ENCODE peak calls at places on chromosomes 16 and 17, in four cellular contexts. O is psoas muscle, V is IMR-90, P is MM.1S. L is an unnamed sample. For H3K27me3, the result is how much of the 10 kb centered on the place peaks cover.

GRCh38 chr17:79461041-79461440 is 149.8 kb downstream of the RBFOX3 start:
- DNase-seq in O (no peak), V (peak), P (no peak), L (no peak)

GRCh38 chr17:57406981-57407286 is 150.6 kb downstream of the MSI2 start:
- DNase-seq in V (no peak), P (no peak), O (no peak), L (no peak)

GRCh38 chr17:67615011-67615561 is 102.7 kb upstream of the NOL11 start:
- DNase-seq in O (no peak), V (no peak), P (no peak), L (no peak)

GRCh38 chr16:88334517-88335149 is 48.1 kb upstream of the ZNF469 start:
- DNase-seq in V (no peak), P (no peak), O (no peak), L (no peak)

GRCh38 chr17:17170346-17170976 is 35.7 kb downstream of the PLD6 start:
- DNase-seq in O (no peak), P (no peak), V (peak), L (no peak)

GRCh38 chr17:20948984-20949777 is 93.6 kb downstream of the USP22 start:
- DNase-seq in P (no peak), V (no peak), O (no peak), L (no peak)

GRCh38 chr16:82584553-82585152 is 42.1 kb upstream of the CDH13 start:
- DNase-seq in P (no peak), V (no peak), O (no peak), L (no peak)

GRCh38 chr16:54867302-54867832 is 63.3 kb upstream of the IRX5 start:
- DNase-seq in P (no peak), V (no peak), O (no peak), L (no peak)

GRCh38 chr16:27408012-27408601 is 6.1 kb downstream of the IL21R start:
- DNase-seq in P (no peak), V (peak), O (no peak), L (no peak)

GRCh38 chr17:13074026-13074425 is 56.2 kb upstream of the ELAC2 start:
- DNase-seq in V (peak), P (no peak), O (no peak), L (no peak)

GRCh38 chr17:30821751-30822723 is 2.5 kb downstream of the CRLF3 start:
- DNase-seq in P (no peak), V (no peak), O (no peak), L (no peak)

GRCh38 chr17:8311131-8311790 is 1.2 kb downstream of the ARHGEF15 start:
- DNase-seq in P (no peak), O (no peak), V (no peak), L (no peak)

GRCh38 chr16:76748698-76749097 is 442.3 kb upstream of the MON1B start:
- DNase-seq in V (no peak), O (no peak), P (no peak), L (no peak)

GRCh38 chr17:43900858-43901754 is 6.2 kb downstream of the MPP2 start:
- DNase-seq in P (no peak), V (no peak), O (no peak), L (no peak)

GRCh38 chr17:48335858-48336500 is 94.0 kb downstream of the SKAP1 start:
- DNase-seq in P (peak), V (peak), O (no peak), L (peak)

GRCh38 chr17:27569257-27569722 is 61.7 kb upstream of the LGALS9 start:
- DNase-seq in O (peak), V (peak), P (no peak), L (no peak)

GRCh38 chr17:41547921-41548843 is 20.1 kb upstream of the KRT19 start:
- DNase-seq in V (peak), P (no peak), O (peak), L (no peak)

GRCh38 chr16:75218256-75219076 is at the start of gene CTRB1:
- DNase-seq in P (no peak), V (no peak), O (no peak), L (no peak)

GRCh38 chr16:8859913-8860881 is 8.6 kb downstream of the CARHSP1 start:
- DNase-seq in V (peak), O (peak), P (no peak), L (no peak)

GRCh38 chr17:54530398-54530797 is 370.3 kb upstream of the TOM1L1 start:
- DNase-seq in V (no peak), P (no peak), O (no peak), L (no peak)

GRCh38 chr17:41065829-41066624 is at the start of gene KRTAP2-4:
- DNase-seq in O (no peak), P (no peak), V (peak), L (no peak)

GRCh38 chr16:67528870-67529638 is 425 bp downstream of the RIPOR1 start:
- DNase-seq in O (no peak), P (no peak), V (peak), L (no peak)

GRCh38 chr17:59257101-59257500 is 36.8 kb downstream of the GDPD1 start:
- DNase-seq in V (no peak), O (no peak), P (no peak), L (no peak)

GRCh38 chr16:88357306-88358032 is 25.3 kb upstream of the ZNF469 start:
- DNase-seq in V (no peak), O (peak), P (no peak), L (no peak)

GRCh38 chr17:75950850-75951554 is 10.2 kb upstream of the FBF1 start:
- DNase-seq in O (no peak), P (no peak), V (peak), L (no peak)

GRCh38 chr17:77571141-77571540 is 387.4 kb upstream of the TNRC6C start:
- DNase-seq in O (no peak), P (no peak), V (no peak), L (no peak)

GRCh38 chr17:77571562-77571981 is 386.9 kb upstream of the TNRC6C start:
- DNase-seq in O (no peak), V (peak), P (no peak), L (no peak)

GRCh38 chr17:77568540-77568939 is 390.0 kb upstream of the TNRC6C start:
- DNase-seq in V (no peak), O (no peak), P (no peak), L (no peak)

GRCh38 chr17:77570565-77570898 is 388.0 kb upstream of the TNRC6C start:
- DNase-seq in V (no peak), P (no peak), O (no peak), L (no peak)

GRCh38 chr17:77569846-77570564 is 388.5 kb upstream of the TNRC6C start:
- DNase-seq in O (no peak), P (no peak), V (no peak), L (no peak)
- H3K27me3 ChIP-seq in O (under half), P (under half), V (half or more), L (under half)

GRCh38 chr17:2943971-2944370 is 119.4 kb downstream of the OR1D5 start:
- DNase-seq in O (no peak), V (no peak), P (no peak), L (no peak)
- H3K4me3 ChIP-seq in O (no peak), V (no peak), P (no peak), L (no peak)

DNA sequence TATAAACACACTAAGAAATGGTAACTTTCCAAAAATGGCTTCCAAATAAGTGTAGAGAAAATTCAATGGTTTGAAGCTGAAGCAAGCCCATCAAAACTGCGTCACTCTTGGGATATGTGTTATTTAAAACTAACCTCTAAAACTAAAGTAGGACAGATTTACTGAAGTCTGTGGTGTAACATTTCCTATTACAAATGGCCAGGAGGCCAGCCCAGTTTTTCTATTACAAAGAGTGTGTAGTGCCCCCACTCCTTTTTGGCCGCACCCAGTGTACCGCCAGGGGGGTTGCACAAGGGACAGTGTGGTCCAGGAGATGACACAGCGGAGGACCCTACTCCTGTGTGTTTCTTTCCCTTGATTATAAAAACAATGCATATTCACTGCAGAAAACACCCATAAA is 50.7 kb upstream of the ERN1 start:
- DNase-seq in O (peak), V (no peak), P (no peak), L (no peak)
- H3K27me3 ChIP-seq in O (under half), V (under half), P (under half), L (under half)

DNA sequence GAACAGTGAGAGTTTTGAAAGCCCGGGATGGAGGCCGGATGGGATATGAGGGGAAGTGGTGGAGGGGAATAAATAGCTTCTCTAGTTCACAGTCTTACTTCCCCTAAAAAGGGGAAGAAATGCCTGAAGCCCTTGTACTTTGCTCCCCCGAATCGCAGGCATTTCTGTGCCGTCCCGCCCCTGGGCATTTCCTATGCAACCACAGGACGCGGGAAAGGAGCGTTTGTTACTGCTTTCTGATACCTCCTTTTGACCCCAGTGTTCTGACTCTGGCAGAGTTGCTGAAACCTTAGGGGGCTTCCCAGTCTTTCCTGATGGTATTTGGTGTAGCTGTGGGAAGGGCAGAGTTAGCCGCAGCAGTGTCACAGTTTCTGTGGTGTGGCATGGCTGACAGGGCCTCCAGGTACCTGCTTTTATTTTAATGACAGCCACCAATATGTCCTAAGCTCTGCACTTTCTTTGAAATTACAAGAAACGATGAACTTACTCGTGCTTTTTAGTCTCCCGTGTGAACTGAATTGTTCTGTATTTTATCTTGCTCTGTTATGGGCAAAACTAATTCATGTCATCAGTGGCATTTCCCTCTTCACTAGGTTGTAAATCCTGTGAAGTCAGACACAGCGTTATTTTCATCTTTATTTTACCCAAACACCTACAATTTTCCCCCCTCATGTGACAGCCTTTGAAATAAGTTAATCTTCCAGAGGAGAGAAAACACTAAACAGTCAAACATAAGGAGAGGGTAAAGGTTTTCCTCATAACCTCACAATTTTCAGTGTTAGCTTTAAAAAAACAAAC is 27.1 kb downstream of the USP10 start:
- DNase-seq in O (no peak), V (no peak), P (no peak), L (no peak)
- H3K4me3 ChIP-seq in O (peak), V (no peak), P (no peak), L (no peak)

GRCh38 chr17:55730380-55730779 is 7.7 kb upstream of the TMEM100 start:
- DNase-seq in O (no peak), P (no peak), V (no peak), L (no peak)
- H3K27me3 ChIP-seq in O (under half), P (under half), V (under half), L (under half)

GRCh38 chr16:19119564-19119963 is 5.8 kb downstream of the ITPRIPL2 start:
- DNase-seq in O (no peak), V (peak), P (no peak), L (no peak)

GRCh38 chr16:19114359-19115147 is 789 bp downstream of the ITPRIPL2 start:
- DNase-seq in P (no peak), O (peak), V (peak), L (no peak)

GRCh38 chr16:19118938-19119431 is 5.2 kb downstream of the ITPRIPL2 start:
- DNase-seq in O (no peak), V (peak), P (no peak), L (no peak)

GRCh38 chr16:19115148-19116021 is 1.6 kb downstream of the ITPRIPL2 start:
- DNase-seq in O (no peak), P (no peak), V (no peak), L (no peak)

GRCh38 chr16:19116711-19117449 is 3.1 kb downstream of the ITPRIPL2 start:
- DNase-seq in P (no peak), V (peak), O (no peak), L (no peak)
- H3K4me3 ChIP-seq in P (no peak), V (no peak), O (peak), L (no peak)

DNA sequence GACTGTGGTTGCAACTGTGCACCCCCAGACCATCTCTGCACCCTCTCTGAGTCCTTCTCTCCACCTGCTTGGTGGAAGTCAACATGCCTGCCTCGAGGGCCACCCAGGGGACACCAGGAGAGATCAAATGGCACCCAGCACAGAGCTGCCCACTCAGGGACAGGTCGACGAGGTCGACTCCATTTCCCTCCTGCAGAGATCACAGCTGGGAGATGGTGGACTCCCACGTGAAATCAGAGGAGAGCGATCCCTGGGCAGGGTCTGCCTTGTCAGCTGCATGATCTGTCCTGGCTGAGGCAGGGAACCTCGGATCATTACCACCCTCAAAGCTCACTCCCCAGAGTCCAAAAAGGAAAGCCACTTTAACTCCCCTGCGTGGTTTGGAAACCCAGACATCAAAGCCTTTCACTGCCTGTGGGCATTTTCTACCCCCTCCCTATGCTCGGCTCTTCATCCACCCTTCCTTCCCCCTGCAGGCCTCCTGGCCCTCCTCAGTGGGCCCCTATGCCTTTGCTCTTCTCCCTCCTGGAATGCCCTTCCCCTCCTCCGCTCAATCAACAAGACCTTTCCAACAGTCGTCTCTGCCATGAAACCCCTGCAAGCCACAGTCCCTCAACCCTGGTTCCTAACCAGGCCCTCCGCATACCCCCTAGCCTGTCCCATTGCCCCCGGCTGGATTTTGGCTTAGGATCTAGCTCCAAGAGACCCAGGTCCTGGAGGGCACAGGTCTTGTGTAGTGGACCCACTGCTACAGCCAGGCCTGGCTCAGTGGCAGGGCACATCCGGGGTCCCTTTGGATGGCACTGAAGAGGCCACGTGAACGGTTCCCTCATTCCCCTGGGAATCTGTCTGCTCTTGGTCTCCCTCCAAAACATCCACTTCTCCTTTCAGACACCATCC is 103.8 kb upstream of the RPL38 start:
- DNase-seq in V (no peak), P (no peak), O (no peak), L (no peak)
- H3K27me3 ChIP-seq in V (under half), P (half or more), O (under half), L (under half)

DNA sequence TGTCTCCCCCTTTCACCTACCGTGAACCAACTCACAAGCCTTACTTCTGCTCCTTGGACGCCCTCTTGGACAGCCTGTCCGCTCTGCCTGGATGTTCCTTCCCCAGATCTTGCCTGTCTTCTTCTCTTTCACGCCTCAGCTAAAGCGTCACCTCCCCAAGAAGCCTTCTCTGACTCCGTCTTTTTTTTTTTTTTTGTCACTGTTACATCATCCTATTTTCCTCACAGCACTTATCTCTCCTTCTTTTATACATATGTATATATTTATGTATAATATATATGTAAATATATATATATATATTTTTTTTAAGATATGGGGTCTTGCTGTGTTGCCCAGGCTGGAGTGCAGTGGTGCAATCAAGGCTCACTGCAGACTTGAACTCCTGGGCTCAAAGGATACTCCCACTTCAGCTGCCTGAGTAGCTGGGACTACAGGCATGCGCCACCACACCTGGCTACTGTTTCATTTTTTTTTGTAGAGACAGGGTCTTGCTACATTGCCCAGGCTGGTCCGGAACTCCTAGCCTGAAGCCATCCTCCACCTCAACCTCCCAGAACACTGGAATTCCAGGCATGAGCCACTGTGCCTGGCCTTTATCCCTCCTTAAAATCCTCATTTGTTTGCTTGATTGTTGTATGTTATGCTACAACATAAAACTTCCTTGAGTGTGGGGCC is 16.5 kb upstream of the AKTIP start:
- DNase-seq in V (no peak), P (no peak), O (no peak), L (no peak)
- H3K4me3 ChIP-seq in V (no peak), P (peak), O (no peak), L (peak)

GRCh38 chr17:82263641-82264040 is 9.9 kb downstream of the CSNK1D start:
- DNase-seq in O (no peak), P (no peak), V (no peak), L (no peak)
- H3K27me3 ChIP-seq in O (under half), P (under half), V (under half), L (under half)

L was measured in CD8-positive, alpha-beta memory T cell.